ENCODE peak calls at places on chromosomes 7 and 10, in six cellular contexts. T is body of pancreas, W is Karpas-422, H is transverse colon, J is GM23248, D is prostate gland. X is an unnamed sample.

GRCh38 chr7:27064681-27065080 is 31.1 kb downstream of the HOXA1 start:
- DNase-seq in T (no peak), W (no peak), H (no peak), J (peak; percentile 53), D (no peak), X (no peak)

GRCh38 chr7:44046321-44047061 is 2.0 kb downstream of the DBNL start:
- DNase-seq in T (no peak), W (peak; percentile 85), H (no peak), J (no peak), D (no peak), X (no peak)

GRCh38 chr10:133567119-133567518 is 1.7 kb upstream of the SYCE1 start:
- DNase-seq in T (no peak), W (no peak), H (no peak), J (no peak), D (no peak), X (no peak)

GRCh38 chr7:80942261-80943041 is 23.6 kb upstream of the SEMA3C start:
- DNase-seq in T (no peak), W (no peak), H (peak; percentile 31), J (peak; percentile 100), D (peak; percentile 41), X (peak; percentile 31)

GRCh38 chr7:79790863-79791262 is 337.4 kb upstream of the MAGI2 start:
- DNase-seq in T (no peak), W (no peak), H (no peak), J (no peak), D (no peak), X (no peak)

GRCh38 chr10:92505044-92505443 is 68.8 kb downstream of the IDE start:
- DNase-seq in T (no peak), W (no peak), H (no peak), J (no peak), D (no peak), X (no peak)

GRCh38 chr7:18408461-18408860 is 87.1 kb upstream of the HDAC9 start:
- DNase-seq in T (no peak), W (no peak), H (no peak), J (peak; percentile 95), D (no peak), X (no peak)

GRCh38 chr10:15320522-15321203 is 50.4 kb downstream of the FAM171A1 start:
- DNase-seq in T (no peak), W (no peak), H (no peak), J (no peak), D (no peak), X (no peak)

GRCh38 chr7:131501422-131501821 is 55.0 kb downstream of the PODXL start:
- DNase-seq in T (no peak), W (no peak), H (no peak), J (peak; percentile 79), D (no peak), X (no peak)

GRCh38 chr10:101285093-101285463 is 55.8 kb upstream of the LBX1 start:
- DNase-seq in T (no peak), W (no peak), H (no peak), J (no peak), D (no peak), X (no peak)

GRCh38 chr10:86992929-86993328 is 24.6 kb downstream of the ADIRF start:
- DNase-seq in T (no peak), W (no peak), H (no peak), J (no peak), D (no peak), X (no peak)

GRCh38 chr10:31617133-31617532 is 298.1 kb downstream of the ZEB1 start:
- DNase-seq in T (no peak), W (no peak), H (no peak), J (no peak), D (no peak), X (no peak)

GRCh38 chr7:37113661-37114355 is 334.9 kb downstream of the ELMO1 start:
- DNase-seq in T (no peak), W (no peak), H (no peak), J (peak; percentile 18), D (no peak), X (no peak)

GRCh38 chr7:101164071-101164840 is 1.1 kb downstream of the VGF start:
- DNase-seq in T (peak; percentile 35), W (no peak), H (no peak), J (peak; percentile 86), D (no peak), X (peak; percentile 34)

GRCh38 chr10:654647-654996 is 34.8 kb downstream of the DIP2C start:
- DNase-seq in T (no peak), W (no peak), H (no peak), J (no peak), D (no peak), X (no peak)

GRCh38 chr7:156620246-156620775 is 20.3 kb upstream of the RNF32 start:
- DNase-seq in T (no peak), W (no peak), H (no peak), J (no peak), D (no peak), X (no peak)

GRCh38 chr7:111954474-111955311 is 251.5 kb downstream of the DOCK4 start:
- DNase-seq in T (no peak), W (no peak), H (no peak), J (no peak), D (no peak), X (no peak)

GRCh38 chr7:76300210-76300731 is 2.2 kb upstream of the HSPB1 start:
- DNase-seq in T (peak; percentile 87), W (no peak), H (peak; percentile 53), J (peak; percentile 79), D (peak; percentile 82), X (peak; percentile 65)

GRCh38 chr7:139753079-139753692 is 24.6 kb downstream of the HIPK2 start:
- DNase-seq in T (no peak), W (peak; percentile 43), H (peak; percentile 35), J (no peak), D (no peak), X (no peak)

GRCh38 chr7:188727-189500 is 3.5 kb upstream of the FAM20C start:
- DNase-seq in T (no peak), W (no peak), H (no peak), J (no peak), D (no peak), X (no peak)

GRCh38 chr10:43862756-43863155 is 214.1 kb upstream of the ZNF32 start:
- DNase-seq in T (no peak), W (no peak), H (no peak), J (peak; percentile 67), D (no peak), X (no peak)

GRCh38 chr7:127473409-127473808 is 80.9 kb upstream of the ZNF800 start:
- DNase-seq in T (no peak), W (no peak), H (no peak), J (no peak), D (no peak), X (no peak)

GRCh38 chr7:135359633-135360032 is 126.0 kb downstream of the STRA8 start:
- DNase-seq in T (no peak), W (no peak), H (no peak), J (no peak), D (no peak), X (no peak)

GRCh38 chr7:135349746-135350145 is 116.1 kb downstream of the STRA8 start:
- DNase-seq in T (no peak), W (no peak), H (no peak), J (peak; percentile 44), D (no peak), X (no peak)

GRCh38 chr7:135352285-135352684 is 118.6 kb downstream of the STRA8 start:
- DNase-seq in T (no peak), W (no peak), H (no peak), J (no peak), D (no peak), X (no peak)

GRCh38 chr7:135355377-135356048 is 121.9 kb downstream of the STRA8 start:
- DNase-seq in T (no peak), W (no peak), H (no peak), J (no peak), D (no peak), X (no peak)

DNA sequence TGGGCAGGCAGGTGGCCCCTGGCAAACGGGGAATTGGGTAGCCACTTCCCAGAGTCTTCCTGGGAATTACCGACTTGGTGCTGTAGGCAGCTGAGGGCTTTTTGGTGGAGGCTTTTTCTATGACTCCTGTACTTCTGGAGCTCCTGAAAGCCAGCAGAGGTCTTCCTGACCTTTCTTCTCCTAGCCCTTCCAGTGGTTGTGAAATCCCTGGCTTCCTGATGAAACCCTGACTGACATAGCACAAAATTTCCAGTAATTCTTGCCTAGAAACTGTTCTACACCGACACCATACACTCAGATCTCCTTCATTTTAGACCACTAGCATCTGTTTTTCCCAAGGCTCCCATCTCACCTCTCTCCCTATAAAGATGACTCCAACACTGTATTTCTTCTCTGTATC is 120.2 kb downstream of the STRA8 start:
- DNase-seq in T (no peak), W (no peak), H (no peak), J (peak; percentile 6), D (no peak), X (no peak)
- H3K27ac ChIP-seq in T (no peak overlapping the region), W (no peak overlapping the region), H (no peak overlapping the region), J (no peak overlapping the region), D (no peak overlapping the region), X (no peak overlapping the region)

GRCh38 chr7:1444214-1444924 is 14.9 kb downstream of the MICALL2 start:
- DNase-seq in T (no peak), W (no peak), H (no peak), J (no peak), D (no peak), X (no peak)
- H3K27ac ChIP-seq in T (no peak overlapping the region), W (no peak overlapping the region), H (no peak overlapping the region), J (no peak overlapping the region), D (no peak overlapping the region), X (no peak overlapping the region)

GRCh38 chr10:72487116-72487515 is 132.4 kb upstream of the DNAJB12 start:
- DNase-seq in T (no peak), W (no peak), H (no peak), J (no peak), D (no peak), X (no peak)

GRCh38 chr10:72487521-72487920 is 132.8 kb upstream of the DNAJB12 start:
- DNase-seq in T (no peak), W (no peak), H (no peak), J (no peak), D (no peak), X (no peak)

GRCh38 chr10:72485701-72486100 is 131.0 kb upstream of the DNAJB12 start:
- DNase-seq in T (no peak), W (no peak), H (no peak), J (no peak), D (no peak), X (no peak)

GRCh38 chr10:72483452-72483851 is 128.7 kb upstream of the DNAJB12 start:
- DNase-seq in T (no peak), W (no peak), H (no peak), J (peak; percentile 18), D (no peak), X (no peak)

GRCh38 chr10:72484521-72484920 is 129.8 kb upstream of the DNAJB12 start:
- DNase-seq in T (no peak), W (no peak), H (no peak), J (no peak), D (no peak), X (no peak)
- H3K27ac ChIP-seq in T (no peak overlapping the region), W (no peak overlapping the region), H (no peak overlapping the region), J (no peak overlapping the region), D (no peak overlapping the region), X (no peak overlapping the region)

DNA sequence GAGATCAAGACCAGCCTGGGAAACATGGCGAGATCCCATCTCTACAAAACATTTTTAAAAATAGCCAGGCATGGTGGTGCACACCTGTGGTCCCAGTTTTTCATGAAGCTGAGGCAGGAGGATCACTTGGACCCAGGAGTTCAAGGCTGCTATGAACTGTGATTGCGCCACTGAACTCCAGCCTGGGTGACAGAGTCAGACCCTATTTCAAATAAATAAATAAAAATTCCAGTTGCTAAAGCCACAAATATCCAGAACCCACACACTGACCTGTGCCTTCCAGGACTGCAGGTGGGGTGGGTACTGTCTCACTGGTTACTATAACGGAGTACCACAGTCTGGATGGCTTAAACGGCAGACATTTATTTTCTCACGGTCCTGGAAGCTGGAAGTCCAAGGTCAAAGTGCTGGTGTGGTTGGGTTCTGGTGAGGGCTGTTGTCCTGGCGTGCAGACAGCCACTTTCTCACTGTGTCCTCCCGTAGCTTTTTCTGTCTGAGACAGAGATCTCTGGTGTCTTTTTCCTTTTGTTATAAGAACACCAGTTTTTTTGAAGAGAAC is 38.8 kb downstream of the ASB13 start:
- DNase-seq in T (peak; percentile 61), W (no peak), H (no peak), J (no peak), D (no peak), X (no peak)
- H3K27ac ChIP-seq in T (peak overlapping the region; percentile 93), W (no peak overlapping the region), H (peak overlapping the region; percentile 50), J (no peak overlapping the region), D (no peak overlapping the region), X (no peak overlapping the region)

X was measured in stomach.